ENCODE peak calls at places on chromosome 7, in four cellular contexts. D is lower leg skin, S is brain microvascular endothelial cell, B is BJ. H is an unnamed sample.

GRCh38 chr7:29565186-29565540 is 1.5 kb downstream of the PRR15 start:
- DNase-seq in S (no peak), D (no peak), B (no peak), H (no peak)

GRCh38 chr7:137360087-137360679 is 16.6 kb upstream of the PTN start:
- DNase-seq in B (no peak), S (no peak), D (no peak), H (no peak)

GRCh38 chr7:25565949-25566348 is 337.7 kb upstream of the NPVF start:
- DNase-seq in D (peak), B (peak), S (peak), H (peak)

GRCh38 chr7:42454006-42454405 is 217.0 kb upstream of the GLI3 start:
- DNase-seq in S (no peak), B (peak), D (no peak), H (no peak)

GRCh38 chr7:24786941-24787340 is 29.7 kb upstream of the GSDME start:
- DNase-seq in D (peak), B (peak), S (peak), H (peak)

GRCh38 chr7:107711301-107711700 is 32.6 kb upstream of the CBLL1 start:
- DNase-seq in B (peak), S (peak), D (no peak), H (peak)

GRCh38 chr7:151010307-151011096 is 13.8 kb downstream of the ATG9B start:
- DNase-seq in S (no peak), B (no peak), D (no peak), H (no peak)

GRCh38 chr7:116552616-116553015 is 27.8 kb downstream of the CAV1 start:
- DNase-seq in D (no peak), B (no peak), S (no peak), H (no peak)

GRCh38 chr7:128347573-128348147 is 4.0 kb upstream of the RBM28 start:
- DNase-seq in D (no peak), B (no peak), S (peak), H (no peak)

GRCh38 chr7:103803631-103804030 is 185.8 kb downstream of the RELN start:
- DNase-seq in S (no peak), D (no peak), B (no peak), H (no peak)

GRCh38 chr7:1678571-1679325 is 8.7 kb downstream of the ELFN1 start:
- DNase-seq in S (no peak), D (peak), B (no peak), H (no peak)

GRCh38 chr7:91112902-91113321 is 151.3 kb upstream of the FZD1 start:
- DNase-seq in S (peak), B (no peak), D (no peak), H (peak)

GRCh38 chr7:8435120-8435519 is 1.7 kb downstream of the NXPH1 start:
- DNase-seq in S (no peak), D (no peak), B (no peak), H (no peak)

GRCh38 chr7:8436965-8437364 is 3.6 kb downstream of the NXPH1 start:
- DNase-seq in B (no peak), S (no peak), D (no peak), H (no peak)

GRCh38 chr7:8434290-8435002 is 1.0 kb downstream of the NXPH1 start:
- DNase-seq in B (no peak), S (no peak), D (no peak), H (no peak)

GRCh38 chr7:8433477-8434289 is at the start of gene NXPH1:
- DNase-seq in B (no peak), D (no peak), S (no peak), H (no peak)

DNA sequence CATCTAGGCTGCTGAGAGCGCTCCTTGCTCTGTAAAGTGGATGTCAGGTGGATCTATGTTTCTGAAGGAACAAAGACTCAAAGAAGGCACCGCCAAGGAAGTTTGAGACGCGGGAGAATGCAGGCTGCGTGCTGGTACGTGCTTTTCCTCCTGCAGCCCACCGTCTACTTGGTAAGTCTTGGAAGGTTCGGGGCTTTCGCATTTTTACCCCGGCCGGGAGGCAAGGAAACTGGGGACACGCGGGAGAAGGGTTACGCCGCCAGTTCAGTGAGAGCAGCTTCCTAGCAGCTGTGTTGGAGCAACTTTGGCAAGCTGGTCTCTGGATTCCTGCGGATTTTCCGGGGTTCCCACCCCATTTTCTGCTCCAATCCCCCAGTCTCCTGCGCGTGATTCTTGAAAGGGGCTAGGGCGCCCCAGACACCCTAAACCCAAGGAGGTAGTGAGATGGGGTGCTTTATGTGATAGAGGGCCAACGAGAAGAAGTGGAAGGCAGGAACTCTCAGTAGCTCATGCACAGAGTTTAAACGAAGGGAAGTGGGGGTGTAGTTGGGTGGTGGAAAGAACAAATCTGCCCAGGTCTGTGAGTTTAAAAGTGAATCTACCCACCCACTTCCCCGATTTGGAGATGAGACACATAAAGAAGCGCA is 2.3 kb downstream of the NXPH1 start:
- DNase-seq in B (no peak), D (no peak), S (no peak), H (no peak)
- H3K4me3 ChIP-seq in B (no peak), D (no peak), S (no peak), H (no peak)

GRCh38 chr7:98922392-98923107 is 44.2 kb downstream of the TRRAP start:
- DNase-seq in S (peak), B (no peak), D (peak), H (no peak)
- TF ChIP-seq CTCF in S (no peak), B (no peak), D (no peak), H (no peak)

GRCh38 chr7:135782377-135782776 is 33.8 kb upstream of the FAM180A start:
- DNase-seq in B (no peak), S (no peak), D (no peak), H (no peak)
- H3K4me3 ChIP-seq in B (no peak), S (no peak), D (no peak), H (no peak)

GRCh38 chr7:48426966-48427555 is 255.8 kb downstream of the ABCA13 start:
- DNase-seq in D (no peak), S (peak), B (no peak), H (no peak)

GRCh38 chr7:48421357-48421756 is 250.1 kb downstream of the ABCA13 start:
- DNase-seq in B (no peak), S (peak), D (no peak), H (peak)

GRCh38 chr7:48426331-48426965 is 255.2 kb downstream of the ABCA13 start:
- DNase-seq in S (no peak), B (no peak), D (no peak), H (no peak)

GRCh38 chr7:48427671-48428070 is 256.4 kb downstream of the ABCA13 start:
- DNase-seq in B (no peak), D (no peak), S (peak), H (no peak)

DNA sequence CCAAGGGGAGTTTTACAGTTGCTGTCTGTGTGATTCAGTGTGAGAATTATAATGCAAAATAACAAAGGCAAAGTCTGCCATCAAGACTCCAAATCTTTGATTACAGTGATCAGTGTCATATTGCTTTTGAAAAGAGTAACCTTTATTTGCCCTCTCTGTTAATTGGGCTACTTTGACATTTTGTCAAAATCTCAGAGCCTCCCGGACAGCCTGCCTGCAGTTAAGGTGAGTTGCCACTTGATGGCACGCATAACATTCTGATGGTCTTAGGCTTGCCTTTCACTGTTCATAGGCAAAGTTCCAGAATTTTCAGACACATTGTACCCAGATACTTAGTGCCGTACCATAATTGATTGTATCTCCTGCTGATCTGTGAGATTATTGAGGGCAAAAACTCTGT is 253.5 kb downstream of the ABCA13 start:
- DNase-seq in S (peak), B (no peak), D (no peak), H (no peak)
- TF ChIP-seq CTCF in S (peak), B (no peak), D (no peak), H (no peak)

GRCh38 chr7:67621704-67622103 is 625.1 kb downstream of the TYW1 start:
- DNase-seq in B (no peak), D (no peak), S (no peak), H (no peak)

GRCh38 chr7:67620216-67620933 is 623.7 kb downstream of the TYW1 start:
- DNase-seq in B (no peak), S (no peak), D (no peak), H (no peak)

DNA sequence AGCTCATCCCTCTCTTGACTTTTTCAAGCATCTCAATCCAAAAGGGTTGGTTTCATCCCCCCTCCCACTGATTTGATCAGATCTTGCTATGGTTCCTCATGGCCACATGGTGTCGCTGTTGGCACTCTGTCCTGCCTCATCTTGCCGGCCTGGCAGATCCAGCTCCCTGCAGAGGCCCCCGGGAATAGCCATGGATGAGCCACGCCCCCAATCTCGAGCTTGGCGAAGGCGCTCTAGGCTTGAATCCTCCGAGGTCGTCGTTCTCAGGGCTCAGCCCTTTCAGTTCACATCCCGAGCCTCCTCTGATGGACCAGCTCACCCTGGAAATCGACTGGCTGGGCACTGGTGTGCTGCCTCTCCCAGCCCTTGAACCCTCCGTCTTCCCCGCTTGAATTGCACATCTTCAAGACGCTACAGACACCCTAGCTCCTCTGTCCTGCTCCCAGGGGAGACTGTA is 628.7 kb downstream of the TYW1 start:
- DNase-seq in B (no peak), D (peak), S (peak), H (peak)
- H3K4me3 ChIP-seq in B (no peak), D (no peak), S (no peak), H (peak)

GRCh38 chr7:78022165-78022564 is 223.6 kb downstream of the PHTF2 start:
- DNase-seq in B (no peak), S (no peak), D (no peak), H (no peak)

GRCh38 chr7:78019457-78020130 is 221.0 kb downstream of the PHTF2 start:
- DNase-seq in B (no peak), D (peak), S (peak), H (peak)

GRCh38 chr7:78018541-78019456 is 220.2 kb downstream of the PHTF2 start:
- DNase-seq in S (peak), B (no peak), D (peak), H (no peak)

GRCh38 chr7:78020131-78020873 is 221.7 kb downstream of the PHTF2 start:
- DNase-seq in B (peak), D (no peak), S (peak), H (peak)

GRCh38 chr7:78020874-78021249 is 222.3 kb downstream of the PHTF2 start:
- DNase-seq in S (no peak), D (no peak), B (no peak), H (no peak)
- TF ChIP-seq CTCF in S (no peak), D (no peak), B (no peak), H (no peak)